ENCODE peak calls at places on chromosomes 11 and 22, in five cellular contexts. One of them, this sample, is unnamed.

GRCh38 chr22:40322818-40323447 is 23.4 kb upstream of the ADSL start:
- DNase-seq in frontal cortex: no peak
- DNase-seq in neural progenitor cell: no peak
- DNase-seq in stimulated activated CD4-positive, alpha-beta T cell treated with anti-CD3 and anti-CD28 coated beads, Interleukin-12 subunit alpha, Interleukin-12 subunit beta, amount 100 ng/mL, for 24 hours: no peak
- DNase-seq in activated CD4-positive, alpha-beta T cell treated with anti-CD3 and anti-CD28 coated beads for 24 hours: no peak
- DNase-seq in this sample: no peak

GRCh38 chr11:112999518-112999917 is 38.3 kb downstream of the NCAM1 start:
- DNase-seq in neural progenitor cell: no peak
- DNase-seq in frontal cortex: no peak
- DNase-seq in stimulated activated CD4-positive, alpha-beta T cell treated with anti-CD3 and anti-CD28 coated beads, Interleukin-12 subunit alpha, Interleukin-12 subunit beta, amount 100 ng/mL, for 24 hours: no peak
- DNase-seq in activated CD4-positive, alpha-beta T cell treated with anti-CD3 and anti-CD28 coated beads for 24 hours: no peak
- DNase-seq in this sample: no peak

GRCh38 chr11:64296236-64296635 is 3.9 kb upstream of the CATSPERZ start:
- DNase-seq in neural progenitor cell: no peak
- DNase-seq in frontal cortex: no peak
- DNase-seq in activated CD4-positive, alpha-beta T cell treated with anti-CD3 and anti-CD28 coated beads for 24 hours: no peak
- DNase-seq in stimulated activated CD4-positive, alpha-beta T cell treated with anti-CD3 and anti-CD28 coated beads, Interleukin-12 subunit alpha, Interleukin-12 subunit beta, amount 100 ng/mL, for 24 hours: no peak
- DNase-seq in this sample: no peak

GRCh38 chr11:10460611-10461275 is 5.7 kb downstream of the AMPD3 start:
- DNase-seq in frontal cortex: no peak
- DNase-seq in neural progenitor cell: no peak
- DNase-seq in stimulated activated CD4-positive, alpha-beta T cell treated with anti-CD3 and anti-CD28 coated beads, Interleukin-12 subunit alpha, Interleukin-12 subunit beta, amount 100 ng/mL, for 24 hours: no peak
- DNase-seq in activated CD4-positive, alpha-beta T cell treated with anti-CD3 and anti-CD28 coated beads for 24 hours: no peak
- DNase-seq in this sample: peak; percentile 14

GRCh38 chr11:57214087-57214395 is 23.0 kb downstream of the APLNR start:
- DNase-seq in frontal cortex: no peak
- DNase-seq in neural progenitor cell: peak; percentile 39
- DNase-seq in activated CD4-positive, alpha-beta T cell treated with anti-CD3 and anti-CD28 coated beads for 24 hours: no peak
- DNase-seq in stimulated activated CD4-positive, alpha-beta T cell treated with anti-CD3 and anti-CD28 coated beads, Interleukin-12 subunit alpha, Interleukin-12 subunit beta, amount 100 ng/mL, for 24 hours: no peak
- DNase-seq in this sample: no peak

GRCh38 chr11:64324692-64325469 is 7.0 kb downstream of the PRDX5 start:
- DNase-seq in neural progenitor cell: no peak
- DNase-seq in frontal cortex: no peak
- DNase-seq in activated CD4-positive, alpha-beta T cell treated with anti-CD3 and anti-CD28 coated beads for 24 hours: no peak
- DNase-seq in stimulated activated CD4-positive, alpha-beta T cell treated with anti-CD3 and anti-CD28 coated beads, Interleukin-12 subunit alpha, Interleukin-12 subunit beta, amount 100 ng/mL, for 24 hours: no peak
- DNase-seq in this sample: no peak

GRCh38 chr22:28570697-28571373 is 108.8 kb downstream of the TTC28 start:
- DNase-seq in frontal cortex: no peak
- DNase-seq in neural progenitor cell: no peak
- DNase-seq in activated CD4-positive, alpha-beta T cell treated with anti-CD3 and anti-CD28 coated beads for 24 hours: no peak
- DNase-seq in stimulated activated CD4-positive, alpha-beta T cell treated with anti-CD3 and anti-CD28 coated beads, Interleukin-12 subunit alpha, Interleukin-12 subunit beta, amount 100 ng/mL, for 24 hours: no peak
- DNase-seq in this sample: no peak

GRCh38 chr11:110373061-110373702 is 56.6 kb upstream of the FDX1 start:
- DNase-seq in stimulated activated CD4-positive, alpha-beta T cell treated with anti-CD3 and anti-CD28 coated beads, Interleukin-12 subunit alpha, Interleukin-12 subunit beta, amount 100 ng/mL, for 24 hours: no peak
- DNase-seq in frontal cortex: no peak
- DNase-seq in neural progenitor cell: no peak
- DNase-seq in activated CD4-positive, alpha-beta T cell treated with anti-CD3 and anti-CD28 coated beads for 24 hours: no peak
- DNase-seq in this sample: no peak

GRCh38 chr11:15816270-15816871 is 540.0 kb downstream of the SOX6 start:
- DNase-seq in stimulated activated CD4-positive, alpha-beta T cell treated with anti-CD3 and anti-CD28 coated beads, Interleukin-12 subunit alpha, Interleukin-12 subunit beta, amount 100 ng/mL, for 24 hours: peak; percentile 0
- DNase-seq in neural progenitor cell: no peak
- DNase-seq in frontal cortex: no peak
- DNase-seq in activated CD4-positive, alpha-beta T cell treated with anti-CD3 and anti-CD28 coated beads for 24 hours: no peak
- DNase-seq in this sample: no peak

GRCh38 chr11:104003491-104003890 is 32.9 kb upstream of the DDI1 start:
- DNase-seq in activated CD4-positive, alpha-beta T cell treated with anti-CD3 and anti-CD28 coated beads for 24 hours: no peak
- DNase-seq in stimulated activated CD4-positive, alpha-beta T cell treated with anti-CD3 and anti-CD28 coated beads, Interleukin-12 subunit alpha, Interleukin-12 subunit beta, amount 100 ng/mL, for 24 hours: no peak
- DNase-seq in neural progenitor cell: no peak
- DNase-seq in frontal cortex: no peak
- DNase-seq in this sample: no peak

GRCh38 chr11:35765211-35765610 is 102.6 kb downstream of the TRIM44 start:
- DNase-seq in activated CD4-positive, alpha-beta T cell treated with anti-CD3 and anti-CD28 coated beads for 24 hours: no peak
- DNase-seq in stimulated activated CD4-positive, alpha-beta T cell treated with anti-CD3 and anti-CD28 coated beads, Interleukin-12 subunit alpha, Interleukin-12 subunit beta, amount 100 ng/mL, for 24 hours: no peak
- DNase-seq in frontal cortex: no peak
- DNase-seq in neural progenitor cell: no peak
- DNase-seq in this sample: no peak

GRCh38 chr11:35352107-35352888 is 67.1 kb downstream of the SLC1A2 start:
- DNase-seq in frontal cortex: no peak
- DNase-seq in activated CD4-positive, alpha-beta T cell treated with anti-CD3 and anti-CD28 coated beads for 24 hours: no peak
- DNase-seq in neural progenitor cell: no peak
- DNase-seq in stimulated activated CD4-positive, alpha-beta T cell treated with anti-CD3 and anti-CD28 coated beads, Interleukin-12 subunit alpha, Interleukin-12 subunit beta, amount 100 ng/mL, for 24 hours: no peak
- DNase-seq in this sample: no peak

GRCh38 chr11:80214413-80214812 is 773.6 kb upstream of the TENM4 start:
- DNase-seq in neural progenitor cell: no peak
- DNase-seq in frontal cortex: no peak
- DNase-seq in stimulated activated CD4-positive, alpha-beta T cell treated with anti-CD3 and anti-CD28 coated beads, Interleukin-12 subunit alpha, Interleukin-12 subunit beta, amount 100 ng/mL, for 24 hours: no peak
- DNase-seq in activated CD4-positive, alpha-beta T cell treated with anti-CD3 and anti-CD28 coated beads for 24 hours: no peak
- DNase-seq in this sample: no peak

GRCh38 chr11:23751280-23751679 is 745.6 kb upstream of the LUZP2 start:
- DNase-seq in neural progenitor cell: no peak
- DNase-seq in frontal cortex: no peak
- DNase-seq in activated CD4-positive, alpha-beta T cell treated with anti-CD3 and anti-CD28 coated beads for 24 hours: no peak
- DNase-seq in stimulated activated CD4-positive, alpha-beta T cell treated with anti-CD3 and anti-CD28 coated beads, Interleukin-12 subunit alpha, Interleukin-12 subunit beta, amount 100 ng/mL, for 24 hours: no peak
- DNase-seq in this sample: no peak

This sample was measured in lower leg skin.